ENCODE peak calls at places on chromosomes 1 and 21, in eight cellular contexts. One of them, this sample, is unnamed.

GRCh38 chr1:161127649-161128048 is 4.8 kb downstream of the DEDD start:
- DNase-seq in testis: no peak
- DNase-seq in H1: no peak
- DNase-seq in tibial nerve: no peak
- DNase-seq in ovary: no peak
- DNase-seq in H54: no peak
- DNase-seq in adrenal gland: no peak
- DNase-seq in esophagus squamous epithelium: no peak
- DNase-seq in this sample: no peak

GRCh38 chr1:37809942-37810341 is 1.9 kb upstream of the YRDC start:
- DNase-seq in adrenal gland: no peak
- DNase-seq in tibial nerve: no peak
- DNase-seq in ovary: peak; percentile 28
- DNase-seq in H54: no peak
- DNase-seq in H1: no peak
- DNase-seq in testis: no peak
- DNase-seq in esophagus squamous epithelium: no peak
- DNase-seq in this sample: no peak

GRCh38 chr1:107935396-107936064 is 29.4 kb downstream of the VAV3 start:
- DNase-seq in esophagus squamous epithelium: no peak
- DNase-seq in adrenal gland: no peak
- DNase-seq in ovary: no peak
- DNase-seq in H1: no peak
- DNase-seq in testis: no peak
- DNase-seq in tibial nerve: no peak
- DNase-seq in H54: no peak
- DNase-seq in this sample: no peak

GRCh38 chr1:226980565-226981385 is 40.7 kb downstream of the COQ8A start:
- DNase-seq in adrenal gland: no peak
- DNase-seq in tibial nerve: no peak
- DNase-seq in ovary: no peak
- DNase-seq in H1: no peak
- DNase-seq in esophagus squamous epithelium: no peak
- DNase-seq in H54: no peak
- DNase-seq in testis: no peak
- DNase-seq in this sample: peak; percentile 71

GRCh38 chr1:190453550-190453949 is 24.1 kb downstream of the BRINP3 start:
- DNase-seq in esophagus squamous epithelium: no peak
- DNase-seq in adrenal gland: no peak
- DNase-seq in ovary: no peak
- DNase-seq in H54: no peak
- DNase-seq in tibial nerve: no peak
- DNase-seq in testis: no peak
- DNase-seq in H1: no peak
- DNase-seq in this sample: no peak

GRCh38 chr1:239711768-239712167 is 325.4 kb downstream of the CHRM3 start:
- DNase-seq in tibial nerve: no peak
- DNase-seq in esophagus squamous epithelium: no peak
- DNase-seq in adrenal gland: no peak
- DNase-seq in H54: no peak
- DNase-seq in testis: no peak
- DNase-seq in H1: no peak
- DNase-seq in ovary: no peak
- DNase-seq in this sample: no peak

GRCh38 chr1:119587328-119587727 is 60.7 kb downstream of the ZNF697 start:
- DNase-seq in H1: no peak
- DNase-seq in adrenal gland: peak; percentile 45
- DNase-seq in ovary: no peak
- DNase-seq in esophagus squamous epithelium: no peak
- DNase-seq in testis: peak; percentile 75
- DNase-seq in H54: no peak
- DNase-seq in tibial nerve: no peak
- DNase-seq in this sample: no peak

GRCh38 chr1:86906419-86906818 is 7.5 kb downstream of the SELENOF start:
- DNase-seq in H1: no peak
- DNase-seq in ovary: no peak
- DNase-seq in H54: no peak
- DNase-seq in tibial nerve: no peak
- DNase-seq in testis: no peak
- DNase-seq in adrenal gland: no peak
- DNase-seq in esophagus squamous epithelium: no peak
- DNase-seq in this sample: no peak

GRCh38 chr1:68029444-68029843 is 21.0 kb downstream of the DIRAS3 start:
- DNase-seq in H54: no peak
- DNase-seq in tibial nerve: no peak
- DNase-seq in testis: no peak
- DNase-seq in adrenal gland: no peak
- DNase-seq in esophagus squamous epithelium: no peak
- DNase-seq in ovary: no peak
- DNase-seq in H1: no peak
- DNase-seq in this sample: no peak

GRCh38 chr1:225882699-225883615 is 777 bp upstream of the TMEM63A start:
- DNase-seq in adrenal gland: peak; percentile 70
- DNase-seq in H1: no peak
- DNase-seq in tibial nerve: peak; percentile 22
- DNase-seq in testis: peak; percentile 56
- DNase-seq in ovary: peak; percentile 67
- DNase-seq in H54: peak; percentile 70
- DNase-seq in esophagus squamous epithelium: no peak
- DNase-seq in this sample: peak; percentile 73

GRCh38 chr21:33402011-33402979 is 918 bp upstream of the IFNGR2 start:
- DNase-seq in H54: no peak
- DNase-seq in ovary: peak; percentile 58
- DNase-seq in esophagus squamous epithelium: no peak
- DNase-seq in tibial nerve: peak; percentile 69
- DNase-seq in testis: peak; percentile 75
- DNase-seq in H1: no peak
- DNase-seq in adrenal gland: peak; percentile 52
- DNase-seq in this sample: peak; percentile 40

GRCh38 chr1:229781453-229781852 is 155.4 kb downstream of the URB2 start:
- DNase-seq in tibial nerve: no peak
- DNase-seq in adrenal gland: no peak
- DNase-seq in H54: no peak
- DNase-seq in H1: no peak
- DNase-seq in esophagus squamous epithelium: no peak
- DNase-seq in testis: no peak
- DNase-seq in ovary: no peak
- DNase-seq in this sample: peak; percentile 71

GRCh38 chr21:27772816-27773215 is 805.9 kb upstream of the ADAMTS5 start:
- DNase-seq in tibial nerve: no peak
- DNase-seq in adrenal gland: no peak
- DNase-seq in H1: no peak
- DNase-seq in ovary: no peak
- DNase-seq in H54: no peak
- DNase-seq in testis: no peak
- DNase-seq in esophagus squamous epithelium: no peak
- DNase-seq in this sample: no peak

GRCh38 chr1:95655321-95656020 is 421.5 kb downstream of the RWDD3 start:
- DNase-seq in esophagus squamous epithelium: no peak
- DNase-seq in testis: no peak
- DNase-seq in H54: no peak
- DNase-seq in tibial nerve: no peak
- DNase-seq in H1: no peak
- DNase-seq in adrenal gland: no peak
- DNase-seq in ovary: no peak
- DNase-seq in this sample: no peak

GRCh38 chr1:85342177-85342576 is 65.7 kb upstream of the BCL10 start:
- DNase-seq in H54: no peak
- DNase-seq in H1: no peak
- DNase-seq in testis: no peak
- DNase-seq in adrenal gland: no peak
- DNase-seq in ovary: no peak
- DNase-seq in tibial nerve: no peak
- DNase-seq in esophagus squamous epithelium: no peak
- DNase-seq in this sample: no peak

GRCh38 chr1:98264727-98265126 is 343.9 kb upstream of the DPYD start:
- DNase-seq in testis: no peak
- DNase-seq in H54: no peak
- DNase-seq in tibial nerve: no peak
- DNase-seq in ovary: no peak
- DNase-seq in H1: no peak
- DNase-seq in esophagus squamous epithelium: no peak
- DNase-seq in adrenal gland: no peak
- DNase-seq in this sample: no peak

GRCh38 chr1:172154571-172154970 is 265.9 kb upstream of the C1orf105 start:
- DNase-seq in tibial nerve: no peak
- DNase-seq in testis: no peak
- DNase-seq in H1: no peak
- DNase-seq in adrenal gland: no peak
- DNase-seq in ovary: no peak
- DNase-seq in esophagus squamous epithelium: no peak
- DNase-seq in H54: peak; percentile 10
- DNase-seq in this sample: no peak

GRCh38 chr1:229000187-229000586 is 264.9 kb downstream of the RHOU start:
- DNase-seq in esophagus squamous epithelium: no peak
- DNase-seq in H1: no peak
- DNase-seq in ovary: no peak
- DNase-seq in H54: no peak
- DNase-seq in testis: no peak
- DNase-seq in tibial nerve: no peak
- DNase-seq in adrenal gland: no peak
- DNase-seq in this sample: no peak

GRCh38 chr1:14611792-14612191 is 13.3 kb downstream of the KAZN start:
- DNase-seq in tibial nerve: no peak
- DNase-seq in testis: no peak
- DNase-seq in ovary: no peak
- DNase-seq in H54: no peak
- DNase-seq in esophagus squamous epithelium: no peak
- DNase-seq in H1: no peak
- DNase-seq in adrenal gland: no peak
- DNase-seq in this sample: no peak

DNA sequence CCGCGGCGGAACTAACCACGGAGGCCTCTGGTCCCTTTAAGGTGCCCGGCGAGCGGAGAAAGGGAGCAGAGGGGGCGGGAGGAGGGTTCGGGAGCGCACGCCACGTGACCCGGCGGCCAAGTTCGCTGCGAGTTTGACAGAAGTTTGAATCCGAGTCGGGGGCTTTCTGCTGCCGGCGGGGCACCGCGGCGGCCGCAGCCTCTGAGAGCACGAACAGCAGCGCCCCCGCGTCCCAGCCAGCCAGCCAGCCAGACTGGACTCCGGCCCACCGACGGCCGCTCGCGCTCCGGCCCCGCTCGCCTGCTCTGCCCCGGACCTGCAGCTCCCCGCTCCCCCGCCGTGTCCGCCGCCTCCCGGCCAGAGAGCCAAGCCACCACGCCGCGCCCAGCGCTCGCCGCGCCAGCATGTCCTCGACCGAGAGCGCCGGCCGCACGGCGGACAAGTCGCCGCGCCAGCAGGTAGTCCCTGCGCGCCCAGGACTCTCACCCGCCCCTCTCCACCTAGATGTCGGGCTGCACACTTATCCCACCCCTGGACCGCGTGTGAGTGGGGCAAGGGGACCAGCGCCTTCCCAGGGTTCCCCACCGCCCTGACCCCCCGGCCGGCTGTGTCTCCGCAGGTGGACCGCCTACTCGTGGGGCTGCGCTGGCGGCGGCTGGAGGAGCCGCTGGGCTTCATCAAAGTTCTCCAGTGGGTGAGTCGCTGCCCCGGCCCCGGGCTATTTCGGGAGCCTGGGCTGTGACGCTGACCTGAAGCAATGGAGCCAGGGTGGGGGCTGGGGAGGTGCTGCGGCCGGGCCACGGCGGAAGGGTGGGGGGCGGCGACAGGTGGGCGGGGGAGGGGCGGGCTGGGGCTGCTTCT is at the start of gene SYPL2:
- DNase-seq in testis: peak; percentile 91
- DNase-seq in H54: no peak
- DNase-seq in tibial nerve: peak; percentile 14
- DNase-seq in esophagus squamous epithelium: no peak
- DNase-seq in H1: no peak
- DNase-seq in ovary: peak; percentile 57
- DNase-seq in adrenal gland: peak; percentile 77
- DNase-seq in this sample: peak; percentile 50
- TF ChIP-seq POLR2A in testis: no peak
- TF ChIP-seq POLR2A in H54: no peak
- TF ChIP-seq POLR2A in tibial nerve: no peak
- TF ChIP-seq POLR2A in esophagus squamous epithelium: no peak
- TF ChIP-seq POLR2A in H1: no peak
- TF ChIP-seq POLR2A in ovary: peak; percentile 23
- TF ChIP-seq POLR2A in adrenal gland: peak; percentile 70
- TF ChIP-seq POLR2A in this sample: no peak

DNA sequence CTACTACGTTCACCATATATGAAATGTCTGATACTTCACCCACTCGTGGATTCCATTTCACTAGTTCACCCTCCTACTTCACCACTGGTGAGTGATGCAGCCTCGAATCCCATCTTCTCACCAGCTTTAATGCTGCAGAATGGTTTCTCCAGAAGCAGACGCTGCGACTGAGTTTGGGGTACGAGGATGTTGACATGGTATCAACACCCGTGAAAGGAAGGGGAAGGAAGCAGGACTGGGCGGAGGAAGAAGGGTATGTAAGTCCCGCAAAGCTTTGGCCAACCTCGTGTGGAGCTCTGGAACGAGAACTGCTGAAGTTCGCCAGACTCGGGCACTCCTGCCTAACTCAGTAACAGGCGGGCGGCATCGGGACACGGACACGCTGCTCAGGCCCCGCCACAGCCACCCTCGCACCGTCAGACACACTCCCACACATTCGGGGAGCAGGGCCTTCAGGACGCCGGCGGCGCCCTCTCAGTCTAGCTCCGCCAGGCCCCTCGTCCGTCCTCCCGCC is 833 bp upstream of the DIP2A start:
- DNase-seq in H54: peak; percentile 49
- DNase-seq in adrenal gland: peak; percentile 44
- DNase-seq in H1: no peak
- DNase-seq in esophagus squamous epithelium: no peak
- DNase-seq in tibial nerve: peak; percentile 22
- DNase-seq in ovary: no peak
- DNase-seq in testis: peak; percentile 64
- DNase-seq in this sample: peak; percentile 30
- TF ChIP-seq POLR2A in H54: no peak
- TF ChIP-seq POLR2A in adrenal gland: no peak
- TF ChIP-seq POLR2A in H1: no peak
- TF ChIP-seq POLR2A in esophagus squamous epithelium: no peak
- TF ChIP-seq POLR2A in tibial nerve: no peak
- TF ChIP-seq POLR2A in ovary: no peak
- TF ChIP-seq POLR2A in testis: no peak
- TF ChIP-seq POLR2A in this sample: no peak

GRCh38 chr1:153763365-153764225 is 11.6 kb upstream of the SLC27A3 start:
- DNase-seq in tibial nerve: no peak
- DNase-seq in testis: peak; percentile 67
- DNase-seq in H54: no peak
- DNase-seq in adrenal gland: no peak
- DNase-seq in esophagus squamous epithelium: no peak
- DNase-seq in ovary: no peak
- DNase-seq in H1: no peak
- DNase-seq in this sample: no peak
- TF ChIP-seq POLR2A in tibial nerve: no peak
- TF ChIP-seq POLR2A in testis: no peak
- TF ChIP-seq POLR2A in H54: no peak
- TF ChIP-seq POLR2A in adrenal gland: no peak
- TF ChIP-seq POLR2A in esophagus squamous epithelium: no peak
- TF ChIP-seq POLR2A in ovary: peak; percentile 3
- TF ChIP-seq POLR2A in H1: no peak
- TF ChIP-seq POLR2A in this sample: no peak

DNA sequence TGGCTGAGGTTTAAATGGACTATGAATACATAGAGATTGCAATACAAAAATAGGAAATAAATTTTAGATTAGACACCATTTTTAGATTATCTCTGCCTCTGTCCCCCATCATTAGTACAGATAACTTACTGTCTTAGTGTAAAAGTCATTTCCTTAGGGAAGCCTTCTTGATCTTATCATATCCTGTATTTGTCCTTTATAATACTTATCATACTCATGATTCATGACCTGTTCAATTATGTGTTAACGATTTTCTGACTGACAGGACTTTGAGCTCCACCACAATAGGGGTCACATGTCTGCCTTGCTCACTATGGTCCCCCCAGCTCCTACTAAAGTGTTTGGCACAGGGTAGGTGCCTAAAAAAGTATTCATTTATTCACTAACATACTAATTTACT is 14.6 kb downstream of the TEX38 start:
- DNase-seq in H54: no peak
- DNase-seq in ovary: no peak
- DNase-seq in tibial nerve: no peak
- DNase-seq in adrenal gland: no peak
- DNase-seq in esophagus squamous epithelium: no peak
- DNase-seq in H1: no peak
- DNase-seq in testis: no peak
- DNase-seq in this sample: no peak
- TF ChIP-seq POLR2A in H54: no peak
- TF ChIP-seq POLR2A in ovary: no peak
- TF ChIP-seq POLR2A in tibial nerve: no peak
- TF ChIP-seq POLR2A in adrenal gland: no peak
- TF ChIP-seq POLR2A in esophagus squamous epithelium: no peak
- TF ChIP-seq POLR2A in H1: no peak
- TF ChIP-seq POLR2A in testis: no peak
- TF ChIP-seq POLR2A in this sample: no peak

This sample was measured in stomach.